ENCODE peak calls at places on chromosomes 11 and 22, in ten cellular contexts. M is hypothalamus; E is pons; L is NCI-H1436; V is activated CD4-positive, alpha-beta T cell treated with anti-CD3 and anti-CD28 coated beads, Interleukin-2, amount 50 U/mL, for 48 hours; O is stromal cell of bone marrow; P is cardiac fibroblast; A is COR-L47; B is stimulated activated CD4-positive, alpha-beta T cell treated with anti-CD3 and anti-CD28 coated beads, Interleukin-2, amount 100 ng/mL, for 4 hours; T is NCI-H1092 treated with DMSO at 0.1 percent for 48 hours. C is an unnamed sample.

GRCh38 chr22:19958083-19959042 is 16.7 kb upstream of the TXNRD2 start:
- DNase-seq in A (no peak), L (no peak), M (no peak), P (peak), B (no peak), T (no peak), V (no peak), E (no peak), O (no peak), C (no peak)

GRCh38 chr22:39959640-39960447 is at the start of gene TMA7B:
- DNase-seq in O (no peak), T (no peak), P (peak), L (no peak), M (no peak), V (no peak), B (peak), E (no peak), A (peak), C (peak)

GRCh38 chr11:69129647-69130046 is 26.1 kb upstream of the SMIM38 start:
- DNase-seq in E (no peak), L (no peak), V (no peak), A (no peak), P (no peak), T (no peak), B (no peak), O (no peak), M (no peak), C (no peak)

GRCh38 chr11:133695376-133695775 is 149.9 kb downstream of the SPATA19 start:
- DNase-seq in M (no peak), P (no peak), E (no peak), L (no peak), O (no peak), T (no peak), B (no peak), V (no peak), A (no peak), C (no peak)

GRCh38 chr11:31865606-31866300 is 54.6 kb upstream of the PAX6 start:
- DNase-seq in A (no peak), M (no peak), B (no peak), P (no peak), V (no peak), L (no peak), T (no peak), E (no peak), O (no peak), C (no peak)

GRCh38 chr22:45007247-45007945 is 2.4 kb downstream of the PHF21B start:
- DNase-seq in V (peak), E (no peak), O (no peak), P (peak), M (peak), T (no peak), B (no peak), A (peak), L (no peak), C (peak)

GRCh38 chr22:43053176-43053575 is 36.0 kb downstream of the TTLL1 start:
- DNase-seq in M (no peak), E (no peak), A (no peak), L (no peak), P (no peak), T (no peak), O (no peak), V (no peak), B (no peak), C (peak)

GRCh38 chr11:125451400-125452124 is 44.5 kb downstream of the FEZ1 start:
- DNase-seq in A (peak), B (no peak), T (peak), V (peak), O (no peak), E (peak), L (peak), P (peak), M (peak), C (peak)

GRCh38 chr11:74570266-74571061 is 21.9 kb upstream of the POLD3 start:
- DNase-seq in O (peak), T (peak), M (no peak), P (peak), A (peak), L (peak), B (no peak), V (peak), E (peak), C (peak)

GRCh38 chr11:72556433-72556832 is 117.8 kb downstream of the PDE2A start:
- DNase-seq in M (no peak), A (no peak), P (no peak), O (no peak), L (no peak), T (no peak), V (no peak), E (no peak), B (no peak), C (no peak)

GRCh38 chr11:68128682-68129327 is 7.6 kb upstream of the CHKA start:
- DNase-seq in T (no peak), E (no peak), B (no peak), V (no peak), A (no peak), O (no peak), L (no peak), P (peak), M (no peak), C (peak)

GRCh38 chr11:117986981-117987495 is 844 bp downstream of the IL10RA start:
- DNase-seq in T (no peak), O (no peak), L (no peak), V (peak), B (peak), P (no peak), A (no peak), M (no peak), E (peak), C (no peak)

GRCh38 chr11:119493712-119494111 is 70.7 kb upstream of the THY1 start:
- DNase-seq in V (peak), A (no peak), P (no peak), L (no peak), M (peak), O (no peak), E (no peak), B (no peak), T (no peak), C (peak)

GRCh38 chr11:83508804-83509203 is 222.6 kb upstream of the CCDC90B start:
- DNase-seq in V (no peak), P (no peak), E (no peak), M (no peak), O (no peak), A (peak), B (no peak), T (no peak), L (peak), C (no peak)

GRCh38 chr11:37786214-37786755 is 1188.2 kb upstream of the RAG2 start:
- DNase-seq in V (no peak), P (peak), T (no peak), M (no peak), L (no peak), O (peak), B (no peak), E (no peak), A (no peak), C (no peak)

GRCh38 chr11:14029971-14030531 is 67.5 kb downstream of the SPON1 start:
- DNase-seq in B (no peak), A (peak), T (peak), P (peak), V (no peak), M (no peak), L (no peak), E (no peak), O (peak), C (peak)

GRCh38 chr11:44601471-44602370 is 36.3 kb downstream of the CD82 start:
- DNase-seq in P (no peak), T (no peak), M (no peak), L (no peak), B (no peak), O (no peak), V (no peak), A (no peak), E (no peak), C (no peak)

GRCh38 chr11:123238297-123238696 is 43.2 kb upstream of the CLMP start:
- DNase-seq in P (peak), B (no peak), V (no peak), T (no peak), O (peak), E (no peak), L (no peak), M (no peak), A (no peak), C (no peak)

C was measured in dermis blood vessel endothelial cell.